ENCODE peak calls at places on chromosome 11, in nine cellular contexts. G is CD4-positive, CD25-positive, alpha-beta regulatory T cell; I is colonic mucosa; S is gastrocnemius medialis; V is cardiac muscle cell; P is Peyer's patch; H is CD8-positive, alpha-beta T cell; Q is lung; N is right lobe of liver. C is an unnamed sample.
A peak's percentile ranks its signal among the peaks of the same experiment; 100 is the strongest.

GRCh38 chr11:47464479-47464878 is 15.5 kb upstream of the RAPSN start:
- DNase-seq in Q (no peak), V (no peak), I (no peak), G (no peak), N (no peak), P (no peak), S (no peak), H (no peak), C (no peak)

GRCh38 chr11:81772161-81772560 is 961.5 kb downstream of the FAM181B start:
- DNase-seq in P (no peak), N (no peak), H (no peak), G (no peak), Q (no peak), V (peak; percentile 67), I (no peak), S (no peak), C (no peak)

GRCh38 chr11:14914536-14914935 is 22.5 kb upstream of the CYP2R1 start:
- DNase-seq in P (no peak), Q (no peak), G (no peak), V (no peak), I (no peak), N (no peak), H (no peak), S (no peak), C (no peak)

GRCh38 chr11:119671048-119671447 is 58.0 kb downstream of the NECTIN1 start:
- DNase-seq in N (no peak), H (no peak), S (peak; percentile 24), I (peak; percentile 45), Q (peak; percentile 41), V (peak; percentile 97), G (no peak), P (peak; percentile 25), C (no peak)

GRCh38 chr11:14029415-14029814 is 66.9 kb downstream of the SPON1 start:
- DNase-seq in G (no peak), P (no peak), I (peak; percentile 56), V (peak; percentile 3), Q (no peak), S (no peak), H (no peak), N (no peak), C (no peak)

GRCh38 chr11:46305295-46305694 is 27.8 kb downstream of the CREB3L1 start:
- DNase-seq in I (no peak), S (no peak), G (peak; percentile 46), V (peak; percentile 81), H (no peak), N (no peak), Q (no peak), P (no peak), C (no peak)

GRCh38 chr11:69427337-69427736 is 54.1 kb upstream of the LINC01488 start:
- DNase-seq in I (no peak), N (peak; percentile 90), V (no peak), G (no peak), Q (no peak), H (no peak), P (no peak), S (no peak), C (no peak)

GRCh38 chr11:20668844-20669832 is at the start of gene NELL1:
- DNase-seq in N (no peak), I (no peak), S (no peak), Q (no peak), G (no peak), P (no peak), V (peak; percentile 7), H (no peak), C (no peak)

GRCh38 chr11:110089617-110090282 is 3.4 kb upstream of the ZC3H12C start:
- DNase-seq in P (no peak), G (no peak), N (no peak), S (no peak), V (no peak), Q (no peak), I (no peak), H (no peak), C (no peak)

GRCh38 chr11:103380031-103380430 is 270.8 kb downstream of the DYNC2H1 start:
- DNase-seq in P (no peak), Q (no peak), G (no peak), N (no peak), H (no peak), I (no peak), S (no peak), V (no peak), C (no peak)

GRCh38 chr11:69138265-69138664 is 17.5 kb upstream of the SMIM38 start:
- DNase-seq in Q (no peak), V (peak; percentile 72), P (no peak), H (no peak), I (no peak), S (no peak), N (no peak), G (no peak), C (no peak)

GRCh38 chr11:64691543-64691942 is 31.5 kb downstream of the NRXN2 start:
- DNase-seq in N (no peak), V (no peak), G (no peak), I (no peak), Q (no peak), P (no peak), H (no peak), S (no peak), C (no peak)

GRCh38 chr11:1659478-1659877 is 29.9 kb downstream of the KRTAP5-5 start:
- DNase-seq in I (no peak), S (no peak), N (no peak), G (peak; percentile 10), P (no peak), H (no peak), V (no peak), Q (no peak), C (no peak)

GRCh38 chr11:3357994-3358676 is 20.8 kb downstream of the ZNF195 start:
- DNase-seq in G (no peak), V (no peak), I (no peak), H (no peak), Q (no peak), P (no peak), N (no peak), S (no peak), C (no peak)

GRCh38 chr11:3359092-3359824 is 19.7 kb downstream of the ZNF195 start:
- DNase-seq in G (no peak), H (no peak), V (no peak), N (no peak), Q (no peak), S (no peak), P (no peak), I (no peak), C (no peak)

GRCh38 chr11:3353066-3353465 is 25.9 kb downstream of the ZNF195 start:
- DNase-seq in H (no peak), Q (no peak), V (no peak), I (no peak), P (no peak), S (no peak), N (no peak), G (no peak), C (no peak)

GRCh38 chr11:3357302-3357701 is 21.6 kb downstream of the ZNF195 start:
- DNase-seq in I (no peak), S (no peak), Q (no peak), N (no peak), P (no peak), H (no peak), V (no peak), G (no peak), C (no peak)

GRCh38 chr11:3356858-3357257 is 22.1 kb downstream of the ZNF195 start:
- DNase-seq in P (no peak), N (no peak), S (no peak), G (no peak), Q (no peak), I (no peak), H (no peak), V (no peak), C (no peak)
- H3K9me3 ChIP-seq in P (peaks cover 22% of the 10 kb centered on the region), N (peaks cover 47% of the 10 kb centered on the region), S (peaks cover 42% of the 10 kb centered on the region), G (peaks cover 70% of the 10 kb centered on the region), Q (peaks cover 52% of the 10 kb centered on the region), I (peaks cover 20% of the 10 kb centered on the region), H (peaks cover 55% of the 10 kb centered on the region), V (peaks cover 7% of the 10 kb centered on the region), C (peaks cover 50% of the 10 kb centered on the region)

DNA sequence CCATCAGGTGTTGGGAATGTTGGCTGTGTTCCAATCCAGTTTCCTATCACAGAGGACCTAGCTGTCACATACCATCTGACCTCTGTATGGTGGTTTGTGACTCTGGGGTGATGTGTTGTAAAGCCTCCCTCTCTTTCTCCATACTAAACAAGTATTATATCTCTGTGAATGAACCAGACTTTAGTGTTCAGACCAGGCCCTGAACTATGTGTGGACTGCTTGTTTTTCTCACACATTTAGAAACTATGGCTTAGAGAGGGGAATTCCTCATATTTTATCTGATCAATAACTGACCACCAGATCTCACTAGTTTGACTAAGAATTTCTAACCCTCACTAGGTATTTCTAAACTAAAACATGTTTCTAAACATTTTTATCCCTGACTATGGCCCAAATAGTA is 17.5 kb downstream of the NCR3LG1 start:
- DNase-seq in S (no peak), P (no peak), V (no peak), N (no peak), H (no peak), Q (no peak), G (no peak), I (no peak), C (no peak)
- H3K9me3 ChIP-seq in S (peaks cover 4% of the 10 kb centered on the region), P (no peaks in the 10 kb centered on the region), V (no peaks in the 10 kb centered on the region), N (peaks cover 42% of the 10 kb centered on the region), H (peaks cover 20% of the 10 kb centered on the region), Q (peaks cover 47% of the 10 kb centered on the region), G (peaks cover 32% of the 10 kb centered on the region), I (peaks cover 7% of the 10 kb centered on the region), C (peaks cover 21% of the 10 kb centered on the region)

GRCh38 chr11:55658031-55658573 is 3.9 kb upstream of the OR4C6 start:
- DNase-seq in G (no peak), H (no peak), S (no peak), Q (no peak), N (no peak), P (no peak), V (no peak), I (no peak), C (no peak)

GRCh38 chr11:55661901-55662300 is at the start of gene OR4C6:
- DNase-seq in I (no peak), V (no peak), Q (no peak), H (no peak), P (no peak), S (no peak), G (no peak), N (no peak), C (no peak)

GRCh38 chr11:55655096-55655495 is 6.9 kb upstream of the OR4C6 start:
- DNase-seq in H (no peak), V (no peak), Q (no peak), N (no peak), P (no peak), G (no peak), S (no peak), I (no peak), C (no peak)

DNA sequence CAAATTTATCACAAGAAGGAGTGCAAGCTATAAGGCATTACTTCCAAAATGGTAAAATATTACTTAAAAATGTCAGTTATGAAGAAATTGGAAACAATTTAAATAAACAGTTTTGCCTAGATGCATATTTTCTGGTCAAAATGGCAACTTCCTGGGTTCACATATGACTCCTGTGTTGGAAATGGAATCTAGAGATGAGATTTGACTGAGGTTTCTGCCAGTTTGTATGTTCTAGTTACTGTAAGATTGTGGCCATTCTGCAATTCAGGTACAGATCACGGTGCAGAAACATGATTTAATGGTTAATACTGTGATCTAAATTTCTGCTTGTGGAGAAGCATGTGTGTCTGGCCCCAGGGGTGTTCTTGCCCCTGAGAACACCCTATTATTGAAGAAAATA is 3.4 kb upstream of the OR4C6 start:
- DNase-seq in V (no peak), I (no peak), G (no peak), N (no peak), S (no peak), Q (no peak), H (no peak), P (no peak), C (no peak)
- H3K9me3 ChIP-seq in V (peaks cover 10% of the 10 kb centered on the region), I (no peaks in the 10 kb centered on the region), G (no peaks in the 10 kb centered on the region), N (no peaks in the 10 kb centered on the region), S (no peaks in the 10 kb centered on the region), Q (peaks cover 6% of the 10 kb centered on the region), H (no peaks in the 10 kb centered on the region), P (no peaks in the 10 kb centered on the region), C (no peaks in the 10 kb centered on the region)

GRCh38 chr11:118497831-118498230 is 29.4 kb upstream of the TTC36 start:
- DNase-seq in H (no peak), S (no peak), V (peak; percentile 51), P (no peak), N (no peak), I (no peak), Q (no peak), G (no peak), C (no peak)
- H3K9me3 ChIP-seq in H (no peaks in the 10 kb centered on the region), S (no peaks in the 10 kb centered on the region), V (no peaks in the 10 kb centered on the region), P (no peaks in the 10 kb centered on the region), N (no peaks in the 10 kb centered on the region), I (no peaks in the 10 kb centered on the region), Q (no peaks in the 10 kb centered on the region), G (no peaks in the 10 kb centered on the region), C (no peaks in the 10 kb centered on the region)